ENCODE peak calls at places on chromosomes 3 and 15, in four cellular contexts. A is trophoblast cell, T is H9, R is mesendoderm. G is an unnamed sample.

GRCh38 chr15:85581495-85581894 is 201.1 kb downstream of the AKAP13 start:
- DNase-seq in A (no peak), T (no peak), R (no peak), G (no peak)

GRCh38 chr15:82021992-82022391 is 23.8 kb downstream of the MEX3B start:
- DNase-seq in A (no peak), T (no peak), R (no peak), G (no peak)

GRCh38 chr3:152961323-152961722 is 126.4 kb downstream of the P2RY1 start:
- DNase-seq in A (no peak), T (no peak), R (peak), G (no peak)

GRCh38 chr3:170907519-170908234 is 760 bp downstream of the EIF5A2 start:
- DNase-seq in A (no peak), T (no peak), R (peak), G (no peak)

GRCh38 chr15:82091636-82092140 is 45.9 kb upstream of the MEX3B start:
- DNase-seq in A (no peak), T (no peak), R (no peak), G (no peak)

GRCh38 chr3:128307029-128307633 is 153.8 kb downstream of the EEFSEC start:
- DNase-seq in A (no peak), T (peak), R (peak), G (no peak)

GRCh38 chr15:31487811-31488436 is 161.3 kb downstream of the KLF13 start:
- DNase-seq in A (no peak), T (peak), R (no peak), G (no peak)

GRCh38 chr15:36843822-36844221 is 256.5 kb downstream of the MEIS2 start:
- DNase-seq in A (no peak), T (no peak), R (no peak), G (no peak)

GRCh38 chr3:160027541-160028195 is 39.0 kb downstream of the IL12A start:
- DNase-seq in A (no peak), T (no peak), R (no peak), G (no peak)

GRCh38 chr3:83438177-83438576 is 1520.6 kb upstream of the CADM2 start:
- DNase-seq in A (no peak), T (no peak), R (no peak), G (no peak)

GRCh38 chr3:177150218-177150916 is 46.9 kb downstream of the TBL1XR1 start:
- DNase-seq in A (no peak), T (no peak), R (no peak), G (no peak)

GRCh38 chr3:32283304-32283703 is 44.8 kb downstream of the CMTM8 start:
- DNase-seq in A (no peak), T (no peak), R (no peak), G (no peak)

GRCh38 chr3:177729939-177730700 is 532.8 kb upstream of the TBL1XR1 start:
- DNase-seq in A (no peak), T (no peak), R (no peak), G (no peak)

GRCh38 chr3:149634573-149634972 is 23.3 kb downstream of the WWTR1 start:
- DNase-seq in A (peak), T (no peak), R (no peak), G (no peak)

GRCh38 chr15:37109952-37110630 is 9.7 kb upstream of the MEIS2 start:
- DNase-seq in A (no peak), T (peak), R (no peak), G (no peak)

GRCh38 chr3:173913397-173913796 is 515.9 kb downstream of the NLGN1 start:
- DNase-seq in A (no peak), T (no peak), R (peak), G (no peak)

GRCh38 chr3:74633021-74633420 is 18.6 kb upstream of the CNTN3 start:
- DNase-seq in A (peak), T (no peak), R (peak), G (no peak)

GRCh38 chr3:18396428-18396827 is 28.7 kb downstream of the SATB1 start:
- DNase-seq in A (no peak), T (no peak), R (no peak), G (no peak)

GRCh38 chr3:153348457-153349137 is 186.6 kb downstream of the RAP2B start:
- DNase-seq in A (no peak), T (peak), R (peak), G (no peak)

GRCh38 chr3:156233875-156234274 is 113.5 kb downstream of the KCNAB1 start:
- DNase-seq in A (peak), T (no peak), R (peak), G (no peak)

GRCh38 chr15:29952245-29952644 is 130.0 kb upstream of the TJP1 start:
- DNase-seq in A (no peak), T (no peak), R (no peak), G (no peak)

GRCh38 chr3:35659808-35660207 is 20.5 kb downstream of the ARPP21 start:
- DNase-seq in A (peak), T (no peak), R (no peak), G (no peak)

GRCh38 chr3:193764959-193765358 is 172.0 kb downstream of the OPA1 start:
- DNase-seq in A (no peak), T (no peak), R (no peak), G (no peak)

GRCh38 chr3:177051419-177051818 is 145.9 kb downstream of the TBL1XR1 start:
- DNase-seq in A (peak), T (no peak), R (peak), G (no peak)

GRCh38 chr3:188153498-188153948 is 434 bp upstream of the LPP start:
- DNase-seq in A (peak), T (peak), R (peak), G (peak)

GRCh38 chr3:120203016-120203415 is 82.0 kb downstream of the GPR156 start:
- DNase-seq in A (peak), T (no peak), R (no peak), G (no peak)

GRCh38 chr15:66931768-66932633 is 133.4 kb upstream of the SMAD3 start:
- DNase-seq in A (peak), T (no peak), R (peak), G (peak)

GRCh38 chr3:75906555-75907112 is 121.3 kb upstream of the ZNF717 start:
- DNase-seq in A (no peak), T (peak), R (peak), G (peak)

GRCh38 chr15:65395567-65396185 is 17.9 kb upstream of the IGDCC3 start:
- DNase-seq in A (no peak), T (no peak), R (no peak), G (no peak)

GRCh38 chr3:40299721-40300335 is 9.7 kb upstream of the EIF1B start:
- DNase-seq in A (no peak), T (no peak), R (no peak), G (no peak)

GRCh38 chr3:124584552-124585391 is 145.5 kb upstream of the UMPS start:
- DNase-seq in A (peak), T (peak), R (peak), G (peak)

GRCh38 chr3:1275495-1275894 is 182.7 kb downstream of the CNTN6 start:
- DNase-seq in A (no peak), T (peak), R (peak), G (peak)

GRCh38 chr3:159664653-159665052 is 324.0 kb upstream of the IL12A start:
- DNase-seq in A (no peak), T (no peak), R (no peak), G (no peak)

GRCh38 chr15:74380361-74381189 is 13.1 kb upstream of the CYP11A1 start:
- DNase-seq in A (no peak), T (peak), R (no peak), G (no peak)

GRCh38 chr15:82968066-82968465 is 15.5 kb upstream of the HOMER2 start:
- DNase-seq in A (peak), T (no peak), R (no peak), G (no peak)

GRCh38 chr3:38131621-38132369 is 5.1 kb downstream of the ACAA1 start:
- DNase-seq in A (no peak), T (peak), R (peak), G (peak)

GRCh38 chr15:82177291-82178010 is 85.1 kb downstream of the EFL1 start:
- DNase-seq in A (no peak), T (no peak), R (peak), G (no peak)

GRCh38 chr3:50256978-50257890 is 11.7 kb upstream of the SEMA3B start:
- DNase-seq in A (peak), T (peak), R (peak), G (no peak)

GRCh38 chr3:151346292-151346691 is 16.9 kb upstream of the P2RY13 start:
- DNase-seq in A (no peak), T (no peak), R (no peak), G (no peak)

GRCh38 chr3:151351648-151352047 is 22.3 kb upstream of the P2RY13 start:
- DNase-seq in A (no peak), T (no peak), R (no peak), G (no peak)

GRCh38 chr3:151345854-151346253 is 16.5 kb upstream of the P2RY13 start:
- DNase-seq in A (no peak), T (no peak), R (no peak), G (no peak)

GRCh38 chr3:151351216-151351615 is 21.9 kb upstream of the P2RY13 start:
- DNase-seq in A (no peak), T (no peak), R (peak), G (no peak)

GRCh38 chr3:151347432-151347831 is 18.1 kb upstream of the P2RY13 start:
- DNase-seq in A (no peak), T (no peak), R (peak), G (no peak)
- H4K8ac ChIP-seq in A (no peak), T (no peak), R (no peak), G (no peak)

DNA sequence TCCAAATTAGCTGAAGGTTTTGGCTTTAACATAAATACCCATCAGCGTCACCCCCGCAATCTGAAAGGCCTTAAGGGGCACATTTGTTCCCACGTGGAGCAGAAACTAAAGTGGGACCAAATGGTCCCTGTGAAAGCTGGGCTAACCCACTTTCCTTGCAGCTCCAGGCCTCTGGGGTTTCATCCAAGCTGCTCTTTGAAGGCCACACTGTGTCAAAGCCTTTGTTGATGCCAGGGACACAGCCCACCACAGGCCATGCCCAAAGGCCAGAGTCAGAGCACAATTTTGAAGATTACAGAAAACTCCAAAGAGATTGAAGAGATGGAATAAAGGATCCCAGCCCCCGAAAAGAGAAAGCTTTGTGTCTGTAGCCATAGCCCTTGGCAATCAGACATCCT is 2.7 kb upstream of the ADPGK start:
- DNase-seq in A (no peak), T (no peak), R (no peak), G (no peak)
- H4K8ac ChIP-seq in A (peak), T (no peak), R (no peak), G (no peak)

DNA sequence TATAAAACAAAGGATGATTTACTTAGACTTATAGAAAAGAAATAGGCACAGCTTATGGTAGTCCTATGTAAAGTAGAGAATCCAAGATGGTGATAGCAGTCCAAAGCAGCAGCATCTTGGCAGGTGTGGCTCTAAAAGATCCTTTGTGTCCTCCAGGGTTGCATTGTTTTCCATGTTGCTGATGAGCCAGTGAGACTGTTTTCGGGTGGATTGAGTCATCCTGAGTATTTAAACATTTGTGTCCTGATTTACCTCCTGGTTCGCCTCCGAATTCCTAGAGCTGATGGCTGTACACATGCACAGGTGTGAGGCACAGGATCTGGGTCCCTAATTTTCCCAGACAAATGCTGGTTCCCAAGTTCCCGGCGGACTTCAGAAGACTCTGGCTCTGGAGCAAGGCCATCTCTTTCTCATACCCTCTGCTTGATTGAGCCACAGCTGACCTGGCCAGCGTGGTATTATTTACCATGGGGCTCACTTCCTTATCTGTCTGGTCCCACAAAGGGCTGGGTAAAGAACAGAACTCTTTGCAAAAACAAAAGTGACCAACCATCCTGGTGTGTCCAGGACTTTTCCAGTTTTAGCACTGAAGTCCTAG is 51.0 kb downstream of the ARNT2 start:
- DNase-seq in A (peak), T (no peak), R (no peak), G (no peak)
- H4K8ac ChIP-seq in A (no peak), T (no peak), R (no peak), G (no peak)

GRCh38 chr3:45140392-45140791 is 5.8 kb downstream of the CDCP1 start:
- DNase-seq in A (no peak), T (no peak), R (peak), G (no peak)
- H4K8ac ChIP-seq in A (no peak), T (no peak), R (no peak), G (no peak)

GRCh38 chr15:96322401-96323249 is 7.9 kb upstream of the NR2F2 start:
- DNase-seq in A (no peak), T (peak), R (peak), G (peak)
- H4K8ac ChIP-seq in A (peak), T (no peak), R (no peak), G (peak)

GRCh38 chr15:89089316-89090230 is 1.3 kb downstream of the ABHD2 start:
- DNase-seq in A (no peak), T (no peak), R (no peak), G (no peak)

GRCh38 chr15:89088605-89089315 is 504 bp downstream of the ABHD2 start:
- DNase-seq in A (no peak), T (no peak), R (no peak), G (no peak)

GRCh38 chr15:89093509-89093908 is 5.3 kb downstream of the ABHD2 start:
- DNase-seq in A (no peak), T (no peak), R (no peak), G (no peak)

GRCh38 chr15:89090791-89091666 is 2.8 kb downstream of the ABHD2 start:
- DNase-seq in A (no peak), T (no peak), R (no peak), G (no peak)

GRCh38 chr15:89091667-89092220 is 3.5 kb downstream of the ABHD2 start:
- DNase-seq in A (no peak), T (no peak), R (no peak), G (no peak)
- H4K8ac ChIP-seq in A (no peak), T (no peak), R (no peak), G (no peak)

GRCh38 chr15:101070502-101071273 is 151.5 kb downstream of the LRRK1 start:
- DNase-seq in A (no peak), T (no peak), R (no peak), G (no peak)

GRCh38 chr15:101068523-101068960 is 149.4 kb downstream of the LRRK1 start:
- DNase-seq in A (peak), T (no peak), R (no peak), G (no peak)

GRCh38 chr15:101068961-101069734 is 150.0 kb downstream of the LRRK1 start:
- DNase-seq in A (peak), T (peak), R (peak), G (peak)

GRCh38 chr15:101071651-101072050 is 152.5 kb downstream of the LRRK1 start:
- DNase-seq in A (no peak), T (no peak), R (no peak), G (no peak)

GRCh38 chr15:101070024-101070423 is 150.9 kb downstream of the LRRK1 start:
- DNase-seq in A (no peak), T (no peak), R (no peak), G (no peak)
- H4K8ac ChIP-seq in A (peak), T (no peak), R (no peak), G (no peak)

GRCh38 chr3:51778554-51778953 is 483 bp downstream of the IQCF6 start:
- DNase-seq in A (no peak), T (no peak), R (no peak), G (no peak)

GRCh38 chr3:51773529-51773928 is 5.5 kb downstream of the IQCF6 start:
- DNase-seq in A (no peak), T (no peak), R (peak), G (no peak)

GRCh38 chr3:51779137-51779536 is at the start of gene IQCF6:
- DNase-seq in A (no peak), T (no peak), R (no peak), G (no peak)

DNA sequence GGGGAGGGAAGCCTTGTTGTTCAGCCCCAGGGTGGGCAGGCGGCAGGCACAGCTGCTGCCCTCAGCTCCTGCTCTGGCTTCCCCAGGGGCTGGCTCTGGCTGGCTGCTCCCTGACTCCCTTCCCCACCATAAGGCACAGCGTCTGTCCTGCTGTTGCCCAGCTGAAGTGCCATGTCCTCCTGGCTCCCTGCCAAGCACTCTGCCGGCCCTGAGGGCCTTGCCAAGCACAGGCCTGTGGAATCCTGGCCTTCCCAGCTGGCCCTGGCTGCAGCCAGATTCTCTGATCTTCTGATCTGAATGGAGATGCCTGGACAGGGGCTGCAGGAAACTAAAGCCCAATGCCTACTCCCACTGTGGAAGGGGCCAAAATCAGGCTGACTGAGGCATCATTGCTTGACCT is 1.1 kb downstream of the IQCF6 start:
- DNase-seq in A (no peak), T (no peak), R (no peak), G (no peak)
- H4K8ac ChIP-seq in A (no peak), T (no peak), R (no peak), G (no peak)

GRCh38 chr3:195185574-195185973 is 85.4 kb downstream of the XXYLT1 start:
- DNase-seq in A (peak), T (no peak), R (peak), G (no peak)
- H4K8ac ChIP-seq in A (no peak), T (no peak), R (no peak), G (no peak)